ENCODE peak calls at places on chromosomes 11 and 22, in nine cellular contexts. Z, E, T, V, W, D, Q, M and U are unnamed samples.

GRCh38 chr11:94946812-94947211 is 26.5 kb downstream of the CWC15 start:
- DNase-seq in Q (no peak), D (no peak), V (no peak), M (no peak), T (no peak), E (no peak), W (no peak), Z (no peak), U (no peak)

GRCh38 chr11:102666331-102666957 is 39.1 kb downstream of the MMP27 start:
- DNase-seq in E (peak; percentile 21), T (peak; percentile 39), D (no peak), W (no peak), M (no peak), Z (no peak), Q (no peak), V (peak; percentile 74), U (no peak)

GRCh38 chr11:23564370-23564769 is 704.1 kb upstream of the CCDC179 start:
- DNase-seq in Z (no peak), V (no peak), M (no peak), Q (no peak), W (no peak), E (no peak), D (no peak), T (no peak), U (no peak)

GRCh38 chr11:69718147-69718546 is 14.3 kb upstream of the FGF19 start:
- DNase-seq in Z (no peak), D (peak; percentile 20), M (no peak), V (peak; percentile 48), Q (no peak), W (no peak), E (no peak), T (no peak), U (no peak)

GRCh38 chr11:127443297-127443696 is 442.7 kb upstream of the KIRREL3 start:
- DNase-seq in M (no peak), Q (no peak), T (no peak), V (no peak), E (no peak), Z (no peak), D (no peak), W (no peak), U (no peak)

GRCh38 chr11:102447193-102447592 is 5.4 kb downstream of the TMEM123 start:
- DNase-seq in W (no peak), E (no peak), V (no peak), Q (no peak), M (no peak), D (no peak), T (no peak), Z (no peak), U (no peak)

GRCh38 chr11:1652778-1653540 is 23.4 kb downstream of the KRTAP5-5 start:
- DNase-seq in T (peak; percentile 22), M (peak; percentile 84), W (peak; percentile 52), E (peak; percentile 78), Q (peak; percentile 77), D (peak; percentile 61), V (peak; percentile 75), Z (peak; percentile 81), U (peak; percentile 53)

GRCh38 chr11:58770627-58771457 is 39.1 kb upstream of the GLYAT start:
- DNase-seq in W (no peak), D (no peak), Z (no peak), V (peak; percentile 91), T (peak; percentile 45), Q (no peak), E (no peak), M (no peak), U (no peak)

GRCh38 chr11:108672113-108672512 is 7.2 kb downstream of the DDX10 start:
- DNase-seq in T (peak; percentile 78), D (no peak), W (no peak), Z (no peak), V (peak; percentile 51), E (no peak), M (no peak), Q (no peak), U (no peak)

GRCh38 chr11:19466314-19466713 is 225.6 kb upstream of the E2F8 start:
- DNase-seq in V (no peak), M (no peak), W (no peak), Q (no peak), T (no peak), Z (no peak), D (no peak), E (no peak), U (no peak)

GRCh38 chr11:130133716-130134115 is 25.9 kb upstream of the ST14 start:
- DNase-seq in D (no peak), M (no peak), V (no peak), T (no peak), Q (no peak), E (no peak), W (no peak), Z (no peak), U (no peak)

GRCh38 chr22:37018815-37019308 is 385 bp downstream of the TST start:
- DNase-seq in T (peak; percentile 55), D (peak; percentile 37), W (no peak), Q (peak; percentile 72), E (peak; percentile 51), Z (no peak), M (peak; percentile 90), V (peak; percentile 57), U (peak; percentile 46)

GRCh38 chr11:119330237-119330636 is 4.1 kb upstream of the RNF26 start:
- DNase-seq in Q (no peak), E (no peak), T (no peak), D (no peak), W (no peak), Z (no peak), V (no peak), M (no peak), U (no peak)

GRCh38 chr11:1953489-1954284 is 6.6 kb downstream of the MRPL23 start:
- DNase-seq in V (no peak), Q (no peak), E (peak; percentile 31), D (peak; percentile 77), T (no peak), W (no peak), M (peak; percentile 38), Z (peak; percentile 43), U (no peak)

GRCh38 chr22:29716814-29717213 is 3.0 kb upstream of the CABP7 start:
- DNase-seq in V (peak; percentile 82), E (peak; percentile 63), M (no peak), Q (peak; percentile 60), T (peak; percentile 75), Z (no peak), W (no peak), D (peak; percentile 86), U (peak; percentile 70)

GRCh38 chr22:27799334-27800249 is 2.0 kb downstream of the MN1 start:
- DNase-seq in W (no peak), Z (no peak), M (no peak), V (peak; percentile 85), E (no peak), Q (peak; percentile 53), T (peak; percentile 37), D (peak; percentile 44), U (no peak)

GRCh38 chr22:28146401-28147304 is 227.6 kb upstream of the PITPNB start:
- DNase-seq in Z (no peak), E (no peak), V (peak; percentile 15), W (no peak), M (no peak), D (no peak), T (peak; percentile 64), Q (no peak), U (no peak)

GRCh38 chr11:13249177-13249576 is 28.4 kb upstream of the BMAL1 start:
- DNase-seq in Q (no peak), M (no peak), E (no peak), D (no peak), W (no peak), V (no peak), Z (no peak), T (no peak), U (no peak)

GRCh38 chr11:65321076-65321475 is 6.4 kb downstream of the CDC42EP2 start:
- DNase-seq in W (no peak), E (no peak), T (no peak), D (no peak), M (no peak), V (no peak), Z (no peak), Q (no peak), U (no peak)
- H3K27ac ChIP-seq in W (no peak overlapping the region), E (no peak overlapping the region), T (no peak overlapping the region), D (no peak overlapping the region), M (peak overlapping the region; percentile 45), V (no peak overlapping the region), Z (no peak overlapping the region), Q (no peak overlapping the region), U (no peak overlapping the region)

GRCh38 chr11:75369846-75370245 is 18.4 kb upstream of the ARRB1 start:
- DNase-seq in D (no peak), E (no peak), V (no peak), Z (no peak), W (no peak), T (no peak), M (no peak), Q (no peak), U (no peak)

DNA sequence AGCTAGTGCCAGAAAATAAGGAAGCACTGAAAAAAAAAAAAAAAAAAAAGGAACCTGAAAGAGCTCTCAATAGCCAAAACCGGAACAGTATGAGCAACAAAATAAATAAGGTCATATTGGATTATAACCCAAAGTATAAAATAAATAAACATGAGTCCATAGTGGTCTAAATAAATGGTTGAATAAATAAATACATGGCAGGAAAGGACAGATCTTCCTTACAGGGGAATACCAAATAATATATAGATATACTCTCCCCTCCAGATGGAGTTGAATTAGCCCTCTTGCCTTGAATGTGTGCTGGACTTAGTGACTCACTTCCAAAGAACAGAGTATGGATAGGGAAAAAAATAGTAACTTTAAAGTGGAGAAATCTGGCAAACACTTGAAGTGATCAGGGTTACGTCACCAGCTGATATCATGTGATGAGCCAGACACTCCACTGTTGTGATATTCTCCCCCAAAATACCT is 14.3 kb upstream of the ARRB1 start:
- DNase-seq in V (peak; percentile 78), Q (no peak), T (peak; percentile 71), D (no peak), W (no peak), E (no peak), M (no peak), Z (no peak), U (no peak)
- H3K27ac ChIP-seq in V (no peak overlapping the region), Q (no peak overlapping the region), T (no peak overlapping the region), D (no peak overlapping the region), W (no peak overlapping the region), E (no peak overlapping the region), M (no peak overlapping the region), Z (no peak overlapping the region), U (no peak overlapping the region)

DNA sequence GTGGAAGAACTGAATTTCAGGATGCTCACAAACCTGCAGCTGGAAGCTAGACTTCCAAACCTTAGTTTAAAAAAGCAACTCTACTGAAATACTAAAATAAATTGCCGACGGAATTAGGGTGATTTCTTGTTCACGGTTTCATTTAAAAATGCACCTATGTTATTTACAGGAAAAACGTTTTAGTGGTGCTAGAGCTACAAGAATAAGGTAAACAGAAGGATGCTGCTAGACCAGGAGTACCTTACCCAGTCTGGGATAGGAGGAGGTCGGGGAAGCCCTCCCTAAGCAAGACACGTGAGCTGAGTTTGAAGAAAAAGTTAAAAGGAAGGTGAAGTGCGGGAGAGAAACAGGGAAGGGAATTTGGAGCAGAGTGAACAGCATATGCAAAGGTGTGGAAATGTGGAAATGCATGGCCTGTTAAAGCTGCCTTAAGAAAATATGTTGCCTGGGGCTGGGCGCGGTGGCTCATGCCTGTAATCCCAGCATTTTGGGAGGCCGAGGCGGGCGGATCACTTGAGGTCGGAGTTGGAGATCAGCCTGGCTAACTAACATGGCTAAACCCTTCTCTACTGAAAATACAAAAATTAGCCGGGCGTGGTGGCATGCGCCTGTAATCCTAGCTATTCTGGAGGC is 1.4 kb upstream of the FTH1 start:
- DNase-seq in V (no peak), Z (peak; percentile 42), W (no peak), D (no peak), M (peak; percentile 62), Q (no peak), E (peak; percentile 10), T (no peak), U (no peak)
- H3K27ac ChIP-seq in V (peak overlapping the region; percentile 99), Z (peak overlapping the region; percentile 100), W (no peak overlapping the region), D (no peak overlapping the region), M (peak overlapping the region; percentile 99), Q (peak overlapping the region; percentile 97), E (no peak overlapping the region), T (peak overlapping the region; percentile 91), U (peak overlapping the region; percentile 99)

GRCh38 chr11:8773916-8774537 is 91.4 kb downstream of the RPL27A start:
- DNase-seq in M (no peak), V (no peak), Z (no peak), D (no peak), E (no peak), W (no peak), Q (no peak), T (no peak), U (no peak)
- H3K27ac ChIP-seq in M (peak overlapping the region; percentile 77), V (no peak overlapping the region), Z (peak overlapping the region; percentile 68), D (no peak overlapping the region), E (no peak overlapping the region), W (no peak overlapping the region), Q (no peak overlapping the region), T (no peak overlapping the region), U (no peak overlapping the region)